ENCODE peak calls at places on chromosomes 7 and 10, in nine cellular contexts. One of them, this sample, is unnamed. For H3K4me1, the result is how much of the 10 kb centered on the place peaks cover.

GRCh38 chr7:106190589-106191330 is 78.6 kb upstream of the SYPL1 start:
- DNase-seq in prostate gland: no peak
- DNase-seq in PC-3: no peak
- DNase-seq in breast epithelium: no peak
- DNase-seq in neural progenitor cell: no peak
- DNase-seq in stomach: no peak
- DNase-seq in spleen: no peak
- DNase-seq in BE2C: no peak
- DNase-seq in IMR-90: no peak
- DNase-seq in this sample: no peak

GRCh38 chr7:100106633-100107032 is 5.2 kb downstream of the AP4M1 start:
- DNase-seq in prostate gland: no peak
- DNase-seq in PC-3: no peak
- DNase-seq in breast epithelium: no peak
- DNase-seq in neural progenitor cell: no peak
- DNase-seq in stomach: no peak
- DNase-seq in spleen: no peak
- DNase-seq in BE2C: no peak
- DNase-seq in IMR-90: no peak
- DNase-seq in this sample: no peak

GRCh38 chr7:18020138-18020715 is 7.4 kb downstream of the PRPS1L1 start:
- DNase-seq in prostate gland: no peak
- DNase-seq in PC-3: no peak
- DNase-seq in breast epithelium: no peak
- DNase-seq in neural progenitor cell: no peak
- DNase-seq in stomach: no peak
- DNase-seq in spleen: no peak
- DNase-seq in BE2C: no peak
- DNase-seq in IMR-90: no peak
- DNase-seq in this sample: no peak

GRCh38 chr10:16799621-16800020 is 17.6 kb downstream of the RSU1 start:
- DNase-seq in prostate gland: no peak
- DNase-seq in PC-3: no peak
- DNase-seq in breast epithelium: no peak
- DNase-seq in neural progenitor cell: no peak
- DNase-seq in stomach: no peak
- DNase-seq in spleen: no peak
- DNase-seq in BE2C: no peak
- DNase-seq in IMR-90: no peak
- DNase-seq in this sample: peak

GRCh38 chr7:46776790-46777189 is 805.1 kb downstream of the TNS3 start:
- DNase-seq in prostate gland: no peak
- DNase-seq in PC-3: peak
- DNase-seq in breast epithelium: no peak
- DNase-seq in neural progenitor cell: no peak
- DNase-seq in stomach: no peak
- DNase-seq in spleen: no peak
- DNase-seq in BE2C: no peak
- DNase-seq in IMR-90: peak
- DNase-seq in this sample: no peak

GRCh38 chr10:73873843-73874215 is 526 bp downstream of the CAMK2G start:
- DNase-seq in prostate gland: no peak
- DNase-seq in PC-3: no peak
- DNase-seq in breast epithelium: no peak
- DNase-seq in neural progenitor cell: no peak
- DNase-seq in stomach: no peak
- DNase-seq in spleen: no peak
- DNase-seq in BE2C: no peak
- DNase-seq in IMR-90: no peak
- DNase-seq in this sample: no peak

GRCh38 chr10:62096534-62096933 is 172.1 kb downstream of the RTKN2 start:
- DNase-seq in prostate gland: no peak
- DNase-seq in PC-3: no peak
- DNase-seq in breast epithelium: no peak
- DNase-seq in neural progenitor cell: no peak
- DNase-seq in stomach: no peak
- DNase-seq in spleen: no peak
- DNase-seq in BE2C: no peak
- DNase-seq in IMR-90: peak
- DNase-seq in this sample: no peak

GRCh38 chr7:118183254-118183585 is 744 bp upstream of the LSM8 start:
- DNase-seq in prostate gland: no peak
- DNase-seq in PC-3: no peak
- DNase-seq in breast epithelium: no peak
- DNase-seq in neural progenitor cell: no peak
- DNase-seq in stomach: no peak
- DNase-seq in spleen: peak
- DNase-seq in BE2C: no peak
- DNase-seq in IMR-90: no peak
- DNase-seq in this sample: no peak

GRCh38 chr7:134710511-134710853 is 63.8 kb downstream of the BPGM start:
- DNase-seq in prostate gland: no peak
- DNase-seq in PC-3: no peak
- DNase-seq in breast epithelium: no peak
- DNase-seq in neural progenitor cell: no peak
- DNase-seq in stomach: no peak
- DNase-seq in spleen: no peak
- DNase-seq in BE2C: no peak
- DNase-seq in IMR-90: no peak
- DNase-seq in this sample: no peak

DNA sequence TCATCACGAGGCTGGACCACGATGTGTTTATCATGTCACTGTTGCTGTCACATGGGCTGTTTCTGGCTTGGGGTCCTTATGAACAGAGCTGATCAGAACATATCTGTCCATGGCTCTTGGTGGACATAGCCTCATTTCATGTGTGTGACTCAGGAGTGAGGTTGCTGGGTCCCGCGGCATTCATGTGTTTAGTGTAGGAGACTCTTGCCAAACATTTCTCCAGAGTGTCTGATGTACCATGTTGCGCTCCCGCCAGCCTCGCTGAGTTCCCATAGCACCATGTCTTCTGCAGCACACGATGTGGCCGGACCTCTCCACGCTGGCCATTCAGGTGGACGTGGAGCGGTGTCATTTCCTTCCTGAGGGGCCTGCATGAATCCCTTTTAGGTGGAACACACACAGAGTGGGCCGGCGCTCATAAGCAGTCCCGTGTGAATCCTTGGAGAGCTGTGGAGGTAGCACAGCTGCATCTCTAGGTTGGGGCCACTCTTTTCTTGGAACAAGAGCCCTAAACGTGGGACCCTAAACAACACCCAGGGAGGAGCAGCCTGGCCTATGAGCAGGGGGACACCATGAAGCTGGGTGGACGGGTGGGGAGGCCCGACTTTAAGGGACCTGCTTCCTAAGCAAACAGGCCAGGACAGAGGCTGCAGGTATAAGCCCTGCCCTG is 134.6 kb downstream of the LHPP start:
- DNase-seq in prostate gland: no peak
- DNase-seq in PC-3: no peak
- DNase-seq in breast epithelium: no peak
- DNase-seq in neural progenitor cell: no peak
- DNase-seq in stomach: no peak
- DNase-seq in spleen: peak
- DNase-seq in BE2C: no peak
- DNase-seq in IMR-90: no peak
- DNase-seq in this sample: no peak
- H3K4me1 ChIP-seq in prostate gland: under half
- H3K4me1 ChIP-seq in PC-3: under half
- H3K4me1 ChIP-seq in breast epithelium: under half
- H3K4me1 ChIP-seq in neural progenitor cell: under half
- H3K4me1 ChIP-seq in stomach: under half
- H3K4me1 ChIP-seq in spleen: under half
- H3K4me1 ChIP-seq in BE2C: under half
- H3K4me1 ChIP-seq in IMR-90: under half
- H3K4me1 ChIP-seq in this sample: under half

GRCh38 chr10:118868618-118869017 is 113.8 kb upstream of the CACUL1 start:
- DNase-seq in prostate gland: no peak
- DNase-seq in PC-3: no peak
- DNase-seq in breast epithelium: no peak
- DNase-seq in neural progenitor cell: no peak
- DNase-seq in stomach: no peak
- DNase-seq in spleen: no peak
- DNase-seq in BE2C: no peak
- DNase-seq in IMR-90: no peak
- DNase-seq in this sample: no peak
- H3K4me1 ChIP-seq in prostate gland: under half
- H3K4me1 ChIP-seq in PC-3: under half
- H3K4me1 ChIP-seq in breast epithelium: under half
- H3K4me1 ChIP-seq in neural progenitor cell: under half
- H3K4me1 ChIP-seq in stomach: under half
- H3K4me1 ChIP-seq in spleen: under half
- H3K4me1 ChIP-seq in BE2C: under half
- H3K4me1 ChIP-seq in IMR-90: under half
- H3K4me1 ChIP-seq in this sample: under half

GRCh38 chr7:44287488-44288380 is 37.7 kb downstream of the CAMK2B start:
- DNase-seq in prostate gland: no peak
- DNase-seq in PC-3: no peak
- DNase-seq in breast epithelium: no peak
- DNase-seq in neural progenitor cell: no peak
- DNase-seq in stomach: peak
- DNase-seq in spleen: peak
- DNase-seq in BE2C: peak
- DNase-seq in IMR-90: no peak
- DNase-seq in this sample: peak

GRCh38 chr7:44285561-44285960 is 39.8 kb downstream of the CAMK2B start:
- DNase-seq in prostate gland: no peak
- DNase-seq in PC-3: no peak
- DNase-seq in breast epithelium: no peak
- DNase-seq in neural progenitor cell: no peak
- DNase-seq in stomach: no peak
- DNase-seq in spleen: peak
- DNase-seq in BE2C: peak
- DNase-seq in IMR-90: no peak
- DNase-seq in this sample: peak

GRCh38 chr7:44288381-44288685 is 37.1 kb downstream of the CAMK2B start:
- DNase-seq in prostate gland: no peak
- DNase-seq in PC-3: no peak
- DNase-seq in breast epithelium: no peak
- DNase-seq in neural progenitor cell: no peak
- DNase-seq in stomach: peak
- DNase-seq in spleen: no peak
- DNase-seq in BE2C: no peak
- DNase-seq in IMR-90: no peak
- DNase-seq in this sample: peak

GRCh38 chr7:44286182-44286617 is 39.2 kb downstream of the CAMK2B start:
- DNase-seq in prostate gland: no peak
- DNase-seq in PC-3: no peak
- DNase-seq in breast epithelium: no peak
- DNase-seq in neural progenitor cell: no peak
- DNase-seq in stomach: peak
- DNase-seq in spleen: peak
- DNase-seq in BE2C: peak
- DNase-seq in IMR-90: no peak
- DNase-seq in this sample: peak

DNA sequence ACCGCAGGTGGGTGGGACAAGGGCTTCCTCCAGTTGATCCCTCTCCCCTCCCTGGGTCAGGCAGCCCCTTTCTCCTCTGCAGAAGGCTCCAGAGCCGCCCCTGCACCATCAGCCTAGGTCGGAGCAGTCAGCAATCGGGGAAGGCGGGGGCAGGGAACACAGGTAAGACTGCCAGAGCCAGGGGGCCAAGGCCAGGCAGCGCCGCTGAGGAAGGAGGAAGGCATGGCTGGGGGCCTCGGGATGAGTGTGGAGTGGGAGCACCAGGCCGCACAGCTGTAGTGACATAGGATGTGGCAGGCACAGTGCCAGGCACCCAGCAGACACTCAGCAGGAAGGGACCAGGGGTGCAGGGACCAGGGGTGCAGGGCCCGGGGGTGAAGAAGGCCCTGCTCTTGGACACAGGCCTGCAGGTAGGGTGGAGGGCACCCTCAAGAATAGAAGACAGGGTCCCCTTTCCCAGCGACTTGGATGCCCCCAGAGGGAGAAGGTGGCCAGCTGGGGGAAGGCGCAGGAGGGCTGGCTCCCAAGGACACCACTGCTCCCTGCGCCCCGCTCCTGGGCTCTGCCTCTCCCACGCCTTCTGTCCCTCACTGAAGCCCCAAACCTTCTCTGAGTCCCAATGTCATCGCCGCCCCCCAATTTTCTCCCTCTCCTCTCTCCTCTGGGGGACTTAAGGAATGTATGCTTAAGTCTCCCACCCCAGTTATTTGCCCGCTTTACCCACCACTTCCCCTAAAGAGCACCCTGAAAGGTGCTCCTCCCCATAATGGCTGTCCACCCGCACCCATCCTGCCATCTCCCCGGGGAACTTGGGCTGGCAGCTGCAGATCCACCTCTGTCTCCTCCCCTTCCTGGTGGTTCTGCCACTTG is 38.5 kb downstream of the CAMK2B start:
- DNase-seq in prostate gland: no peak
- DNase-seq in PC-3: no peak
- DNase-seq in breast epithelium: no peak
- DNase-seq in neural progenitor cell: no peak
- DNase-seq in stomach: peak
- DNase-seq in spleen: peak
- DNase-seq in BE2C: peak
- DNase-seq in IMR-90: no peak
- DNase-seq in this sample: peak
- H3K4me1 ChIP-seq in prostate gland: under half
- H3K4me1 ChIP-seq in PC-3: under half
- H3K4me1 ChIP-seq in breast epithelium: under half
- H3K4me1 ChIP-seq in neural progenitor cell: under half
- H3K4me1 ChIP-seq in stomach: under half
- H3K4me1 ChIP-seq in spleen: under half
- H3K4me1 ChIP-seq in BE2C: under half
- H3K4me1 ChIP-seq in IMR-90: under half
- H3K4me1 ChIP-seq in this sample: under half

DNA sequence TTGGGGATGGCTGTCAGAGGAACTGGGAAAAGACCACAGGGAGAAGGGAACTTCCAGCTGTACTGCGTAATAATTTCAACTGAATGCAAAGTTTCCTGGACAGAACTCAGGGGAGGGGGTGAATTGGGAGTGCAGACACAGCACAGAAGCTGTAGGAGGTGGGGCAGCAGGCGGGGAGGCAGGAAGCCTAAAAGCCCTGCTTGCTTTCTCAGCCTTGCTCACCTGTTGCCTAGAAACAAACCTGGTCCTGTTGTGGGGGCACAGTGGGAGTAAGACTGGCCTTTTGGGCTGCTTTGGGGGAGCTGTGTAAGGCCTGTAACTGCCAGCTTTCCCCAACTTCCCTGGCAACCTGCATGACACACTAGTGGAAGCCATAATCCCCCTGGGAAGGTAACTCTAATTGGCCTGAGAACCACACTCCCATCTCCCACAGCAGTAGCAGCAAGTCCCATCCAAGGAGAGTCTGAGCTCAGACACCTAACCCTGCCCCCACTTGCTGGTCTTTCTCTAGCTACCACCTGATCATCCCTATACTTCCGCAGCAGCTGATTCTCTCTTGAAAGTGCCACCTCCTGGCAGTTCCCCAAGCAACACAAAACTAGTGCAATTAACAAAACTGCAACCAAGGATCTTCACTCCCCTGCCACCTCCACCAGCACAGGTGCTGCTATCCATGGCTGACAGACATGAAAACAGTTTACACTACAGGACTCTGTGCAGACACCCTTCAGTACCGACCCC is 1239.3 kb downstream of the SORCS1 start:
- DNase-seq in prostate gland: no peak
- DNase-seq in PC-3: no peak
- DNase-seq in breast epithelium: no peak
- DNase-seq in neural progenitor cell: peak
- DNase-seq in stomach: no peak
- DNase-seq in spleen: no peak
- DNase-seq in BE2C: no peak
- DNase-seq in IMR-90: no peak
- DNase-seq in this sample: peak
- H3K4me1 ChIP-seq in prostate gland: under half
- H3K4me1 ChIP-seq in PC-3: under half
- H3K4me1 ChIP-seq in breast epithelium: under half
- H3K4me1 ChIP-seq in neural progenitor cell: under half
- H3K4me1 ChIP-seq in stomach: under half
- H3K4me1 ChIP-seq in spleen: under half
- H3K4me1 ChIP-seq in BE2C: under half
- H3K4me1 ChIP-seq in IMR-90: under half
- H3K4me1 ChIP-seq in this sample: under half